ENCODE peak calls at places on chromosomes 5 and 9, in eight cellular contexts. M is naive thymus-derived CD4-positive, alpha-beta T cell; Z is brain microvascular endothelial cell; G is OCI-LY7; B is RWPE1; F is left lung; P is right lobe of liver; O is heart right ventricle. N is an unnamed sample.
A peak's percentile ranks its signal among the peaks of the same experiment; 100 is the strongest.

GRCh38 chr5:111214343-111214742 is 9.8 kb upstream of the CAMK4 start:
- DNase-seq in M (no peak), Z (no peak), G (no peak), B (no peak), F (no peak), P (no peak), O (no peak), N (no peak)

GRCh38 chr5:132009706-132010405 is 1.6 kb downstream of the ACSL6 start:
- DNase-seq in M (no peak), Z (no peak), G (no peak), B (no peak), F (no peak), P (peak; percentile 35), O (no peak), N (peak; percentile 35)

GRCh38 chr5:116395708-116396203 is 178.9 kb downstream of the SEMA6A start:
- DNase-seq in M (no peak), Z (no peak), G (no peak), B (no peak), F (no peak), P (no peak), O (no peak), N (no peak)

GRCh38 chr9:16316406-16316805 is 554.1 kb downstream of the BNC2 start:
- DNase-seq in M (no peak), Z (no peak), G (no peak), B (no peak), F (no peak), P (peak; percentile 59), O (no peak), N (no peak)

GRCh38 chr9:111483419-111483861 is 743 bp downstream of the ECPAS start:
- DNase-seq in M (peak; percentile 44), Z (no peak), G (peak; percentile 62), B (peak; percentile 78), F (no peak), P (no peak), O (peak; percentile 57), N (no peak)

GRCh38 chr9:114470581-114470980 is 34.7 kb downstream of the WHRN start:
- DNase-seq in M (no peak), Z (no peak), G (no peak), B (no peak), F (no peak), P (no peak), O (no peak), N (no peak)

GRCh38 chr5:157596449-157596848 is 20.9 kb upstream of the ADAM19 start:
- DNase-seq in M (no peak), Z (no peak), G (peak; percentile 94), B (no peak), F (no peak), P (no peak), O (no peak), N (no peak)

GRCh38 chr9:127279717-127280285 is 15.2 kb downstream of the GARNL3 start:
- DNase-seq in M (no peak), Z (no peak), G (no peak), B (no peak), F (no peak), P (no peak), O (no peak), N (no peak)

GRCh38 chr9:120713257-120714087 is 798 bp downstream of the MEGF9 start:
- DNase-seq in M (no peak), Z (no peak), G (no peak), B (peak; percentile 50), F (peak; percentile 85), P (peak; percentile 64), O (peak; percentile 38), N (peak; percentile 91)

GRCh38 chr9:75088646-75089368 is 493 bp downstream of the OSTF1 start:
- DNase-seq in M (no peak), Z (peak; percentile 47), G (peak; percentile 76), B (peak; percentile 63), F (peak; percentile 90), P (peak; percentile 74), O (peak; percentile 75), N (peak; percentile 94)

GRCh38 chr5:175120412-175120811 is 323.6 kb downstream of the DRD1 start:
- DNase-seq in M (no peak), Z (no peak), G (no peak), B (no peak), F (no peak), P (no peak), O (no peak), N (no peak)

GRCh38 chr5:65766781-65767180 is 44.8 kb downstream of the NLN start:
- DNase-seq in M (no peak), Z (no peak), G (no peak), B (no peak), F (no peak), P (no peak), O (no peak), N (no peak)

GRCh38 chr5:142823176-142823575 is 53.0 kb downstream of the ARHGAP26 start:
- DNase-seq in M (no peak), Z (no peak), G (no peak), B (no peak), F (no peak), P (no peak), O (no peak), N (no peak)

GRCh38 chr9:89167788-89168187 is 10.8 kb downstream of the SHC3 start:
- DNase-seq in M (no peak), Z (no peak), G (no peak), B (no peak), F (no peak), P (no peak), O (no peak), N (no peak)

GRCh38 chr9:112176410-112177010 is 1.4 kb upstream of the SUSD1 start:
- DNase-seq in M (peak; percentile 59), Z (no peak), G (no peak), B (no peak), F (no peak), P (no peak), O (no peak), N (no peak)

DNA sequence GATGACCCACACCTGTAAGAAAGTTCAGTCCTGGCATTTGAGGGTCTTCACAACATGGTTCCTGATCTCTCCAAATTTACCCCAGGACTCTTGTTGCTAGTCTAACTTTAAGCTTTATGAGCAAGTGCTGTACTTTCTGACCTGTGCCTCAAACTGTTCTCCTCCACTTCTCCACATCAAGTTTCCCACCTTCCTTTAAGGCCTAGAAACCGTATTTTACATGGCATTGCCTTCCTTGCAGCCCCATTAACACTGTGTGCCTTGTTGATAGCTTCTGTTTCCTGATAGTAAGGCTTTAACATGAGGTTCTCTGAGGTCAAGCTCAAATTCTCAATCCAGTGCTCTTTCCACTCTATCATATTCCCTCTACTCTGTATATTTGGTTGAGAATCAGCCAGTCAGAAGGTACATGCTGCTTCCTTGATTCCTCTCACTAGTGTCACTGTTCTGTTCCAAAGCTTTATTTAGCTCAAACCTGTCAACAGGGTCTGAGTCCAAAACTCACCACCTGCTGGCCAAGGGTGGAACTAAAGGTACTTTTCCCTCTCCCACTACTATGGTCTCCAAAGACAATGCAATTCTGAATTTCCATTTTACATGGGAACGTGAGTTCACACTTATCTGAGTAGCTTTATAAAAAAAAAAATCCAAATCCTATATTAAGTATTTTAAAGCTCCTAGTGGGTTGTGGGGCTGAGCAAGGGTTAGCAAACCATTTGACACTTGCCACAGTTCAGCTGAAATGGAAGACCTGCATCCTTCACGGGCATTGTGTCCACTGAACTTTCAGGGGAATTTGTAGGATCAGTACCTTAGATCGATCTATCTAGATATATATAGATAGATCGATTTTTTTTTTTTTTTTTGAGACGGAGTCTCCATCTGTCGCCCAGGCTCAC is 21.1 kb downstream of the VCP start:
- DNase-seq in M (peak; percentile 53), Z (peak; percentile 33), G (peak; percentile 53), B (peak; percentile 58), F (no peak), P (no peak), O (no peak), N (no peak)
- H3K27ac ChIP-seq in M (no peak overlapping the region), Z (no peak overlapping the region), G (no peak overlapping the region), B (no peak overlapping the region), F (no peak overlapping the region), P (no peak overlapping the region), O (peak overlapping the region; percentile 62), N (no peak overlapping the region)

DNA sequence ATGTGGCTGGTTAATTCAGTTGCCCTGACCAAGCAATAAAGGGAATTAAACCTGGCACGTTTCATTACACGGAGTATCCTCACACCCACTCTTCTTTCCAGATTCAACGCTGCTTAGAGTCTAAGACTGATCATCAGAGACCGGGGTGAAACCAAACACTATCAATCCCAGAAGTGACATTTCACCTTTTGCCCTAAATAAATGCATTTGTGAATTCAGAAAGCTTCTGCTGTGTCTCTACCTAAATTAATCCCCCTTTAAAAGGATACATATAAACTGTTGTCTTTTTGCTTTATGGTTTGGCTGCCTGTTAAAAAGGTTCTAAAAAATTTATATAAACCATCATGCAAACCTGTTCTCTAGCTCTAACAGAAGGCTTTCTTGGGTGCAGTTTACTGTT is 1276.8 kb upstream of the WWC1 start:
- DNase-seq in M (no peak), Z (no peak), G (no peak), B (no peak), F (no peak), P (no peak), O (no peak), N (no peak)
- H3K27ac ChIP-seq in M (no peak overlapping the region), Z (no peak overlapping the region), G (no peak overlapping the region), B (no peak overlapping the region), F (no peak overlapping the region), P (no peak overlapping the region), O (no peak overlapping the region), N (no peak overlapping the region)

GRCh38 chr9:105468875-105469274 is 21.0 kb downstream of the FSD1L start:
- DNase-seq in M (no peak), Z (no peak), G (no peak), B (no peak), F (no peak), P (no peak), O (no peak), N (no peak)

DNA sequence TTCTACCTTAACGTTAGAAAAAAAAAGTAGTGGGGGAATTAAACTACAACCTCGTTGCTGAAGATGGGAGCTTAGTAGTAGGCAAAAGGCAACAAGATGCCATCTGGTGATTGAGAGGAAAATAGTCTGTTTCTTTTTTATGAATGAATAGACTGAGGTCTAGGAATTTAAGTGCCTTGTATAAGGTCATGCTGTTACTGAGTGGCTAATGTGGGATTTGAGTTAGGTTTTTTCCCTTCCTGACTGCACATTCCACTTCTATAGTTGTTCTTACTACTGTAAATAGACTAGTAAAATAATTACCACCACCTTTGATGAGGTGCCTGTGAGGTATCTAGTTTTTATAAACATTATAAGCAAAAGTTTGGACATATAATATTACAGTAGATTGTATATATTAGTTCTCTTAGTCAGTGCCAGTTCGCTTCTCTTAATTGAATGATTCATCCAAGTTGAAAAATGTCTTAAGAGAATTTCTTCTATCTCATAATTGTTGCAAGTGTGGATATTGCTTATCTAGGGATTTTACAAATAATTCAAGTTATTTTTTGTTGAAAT is 19.1 kb downstream of the FSD1L start:
- DNase-seq in M (no peak), Z (no peak), G (no peak), B (no peak), F (no peak), P (no peak), O (no peak), N (no peak)
- H3K27ac ChIP-seq in M (no peak overlapping the region), Z (no peak overlapping the region), G (no peak overlapping the region), B (no peak overlapping the region), F (no peak overlapping the region), P (no peak overlapping the region), O (no peak overlapping the region), N (no peak overlapping the region)

DNA sequence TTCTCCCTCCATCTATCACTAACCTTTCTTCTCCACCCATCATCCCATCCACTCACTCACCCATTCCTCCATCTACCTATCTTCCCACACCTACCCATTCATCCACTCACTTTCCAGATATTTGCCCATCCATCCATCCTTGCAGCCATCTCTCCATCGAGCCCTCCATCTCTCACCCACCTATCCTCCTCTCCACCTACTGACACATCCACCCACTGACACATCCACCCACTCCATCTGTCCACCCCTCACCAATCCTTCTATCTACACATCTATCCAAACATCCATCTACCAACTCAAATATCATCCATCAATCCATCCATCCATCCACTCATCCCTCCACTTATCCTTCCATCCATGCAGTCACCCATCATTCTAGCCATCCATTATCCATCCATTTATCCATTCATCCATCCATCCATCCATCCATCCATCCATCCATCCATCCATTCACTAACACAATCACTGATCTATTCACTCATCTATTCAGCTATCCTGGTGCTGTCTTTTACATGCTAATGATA is 68.9 kb upstream of the SPTLC1 start:
- DNase-seq in M (no peak), Z (no peak), G (no peak), B (no peak), F (no peak), P (no peak), O (no peak), N (no peak)
- H3K27ac ChIP-seq in M (no peak overlapping the region), Z (no peak overlapping the region), G (no peak overlapping the region), B (no peak overlapping the region), F (no peak overlapping the region), P (no peak overlapping the region), O (no peak overlapping the region), N (no peak overlapping the region)